ENCODE peak calls at places on chromosomes 12 and 14, in four cellular contexts. N, M, R and E are unnamed samples. For H3K9me3 and H3K36me3, the result is how much of the 10 kb centered on the place peaks cover.

GRCh38 chr12:128415036-128415560 is 148.1 kb downstream of the TMEM132C start:
- DNase-seq in R (no peak), N (no peak), M (no peak), E (no peak)

GRCh38 chr14:72699852-72700257 is 194.0 kb downstream of the DPF3 start:
- DNase-seq in N (peak), R (no peak), M (no peak), E (no peak)

GRCh38 chr14:64737391-64738305 is 33.4 kb downstream of the PLEKHG3 start:
- DNase-seq in M (no peak), N (no peak), R (no peak), E (no peak)

GRCh38 chr14:36660736-36661505 is 739 bp upstream of the PAX9 start:
- DNase-seq in M (no peak), N (no peak), R (no peak), E (no peak)

GRCh38 chr12:67650127-67650495 is 1.6 kb downstream of the DYRK2 start:
- DNase-seq in R (no peak), M (no peak), N (peak), E (no peak)

GRCh38 chr14:75401356-75401755 is 26.5 kb upstream of the JDP2 start:
- DNase-seq in M (no peak), R (no peak), N (peak), E (no peak)

GRCh38 chr12:109334887-109335286 is 12.8 kb upstream of the MYO1H start:
- DNase-seq in N (no peak), R (no peak), M (no peak), E (no peak)

GRCh38 chr14:71133296-71133695 is 226.0 kb downstream of the PCNX1 start:
- DNase-seq in M (no peak), N (no peak), R (no peak), E (no peak)

GRCh38 chr12:124754949-124755800 is 108.5 kb downstream of the SCARB1 start:
- DNase-seq in M (no peak), R (no peak), N (peak), E (no peak)

GRCh38 chr14:35766700-35767082 is 42.4 kb downstream of the RALGAPA1 start:
- DNase-seq in M (no peak), R (no peak), N (no peak), E (no peak)

GRCh38 chr12:122028601-122029560 is 7.2 kb downstream of the BCL7A start:
- DNase-seq in M (no peak), R (no peak), N (no peak), E (no peak)

GRCh38 chr12:78210894-78211302 is 380.2 kb downstream of the NAV3 start:
- DNase-seq in R (no peak), M (no peak), N (no peak), E (no peak)

GRCh38 chr12:18443768-18444437 is 182.6 kb downstream of the PIK3C2G start:
- DNase-seq in N (no peak), R (no peak), M (no peak), E (no peak)

GRCh38 chr14:94665121-94665520 is 52.9 kb downstream of the SERPINA3 start:
- DNase-seq in R (no peak), N (no peak), M (no peak), E (no peak)

GRCh38 chr14:99605299-99605961 is 1.4 kb upstream of the CCDC85C start:
- DNase-seq in N (peak), M (peak), R (no peak), E (peak)

GRCh38 chr12:40405419-40405818 is 180.6 kb downstream of the LRRK2 start:
- DNase-seq in R (no peak), M (no peak), N (no peak), E (no peak)

GRCh38 chr12:3116106-3116898 is 39.1 kb downstream of the TSPAN9 start:
- DNase-seq in M (no peak), R (no peak), N (no peak), E (no peak)

GRCh38 chr12:20350495-20350894 is 17.8 kb upstream of the PDE3A start:
- DNase-seq in M (no peak), N (no peak), R (no peak), E (no peak)

GRCh38 chr12:131587565-131587964 is 123.3 kb upstream of the SFSWAP start:
- DNase-seq in M (no peak), R (no peak), N (no peak), E (no peak)

GRCh38 chr12:106245767-106246166 is 2.1 kb downstream of the CKAP4 start:
- DNase-seq in R (no peak), N (peak), M (no peak), E (no peak)

GRCh38 chr12:68477256-68477655 is 133.4 kb upstream of the RAP1B start:
- DNase-seq in N (no peak), R (no peak), M (no peak), E (no peak)

GRCh38 chr14:77040995-77041744 is 12.7 kb upstream of the IRF2BPL start:
- DNase-seq in N (peak), M (no peak), R (no peak), E (no peak)

GRCh38 chr14:36938678-36939077 is 233.7 kb downstream of the SLC25A21 start:
- DNase-seq in R (no peak), M (no peak), N (no peak), E (no peak)

GRCh38 chr12:2999265-2999841 is 40.2 kb downstream of the TEAD4 start:
- DNase-seq in N (no peak), R (no peak), M (no peak), E (no peak)

GRCh38 chr12:106227641-106228319 is 20.0 kb downstream of the CKAP4 start:
- DNase-seq in N (no peak), R (no peak), M (peak), E (peak)

GRCh38 chr12:107328442-107329133 is 235.2 kb upstream of the CRY1 start:
- DNase-seq in M (no peak), N (no peak), R (no peak), E (no peak)

GRCh38 chr14:80213602-80214001 is 2.3 kb upstream of the DIO2 start:
- DNase-seq in R (no peak), M (no peak), N (peak), E (no peak)

GRCh38 chr14:59483360-59483759 is 848 bp downstream of the L3HYPDH start:
- DNase-seq in R (no peak), N (peak), M (no peak), E (peak)

GRCh38 chr14:95313707-95314106 is 6.0 kb downstream of the CLMN start:
- DNase-seq in M (no peak), R (peak), N (peak), E (no peak)

DNA sequence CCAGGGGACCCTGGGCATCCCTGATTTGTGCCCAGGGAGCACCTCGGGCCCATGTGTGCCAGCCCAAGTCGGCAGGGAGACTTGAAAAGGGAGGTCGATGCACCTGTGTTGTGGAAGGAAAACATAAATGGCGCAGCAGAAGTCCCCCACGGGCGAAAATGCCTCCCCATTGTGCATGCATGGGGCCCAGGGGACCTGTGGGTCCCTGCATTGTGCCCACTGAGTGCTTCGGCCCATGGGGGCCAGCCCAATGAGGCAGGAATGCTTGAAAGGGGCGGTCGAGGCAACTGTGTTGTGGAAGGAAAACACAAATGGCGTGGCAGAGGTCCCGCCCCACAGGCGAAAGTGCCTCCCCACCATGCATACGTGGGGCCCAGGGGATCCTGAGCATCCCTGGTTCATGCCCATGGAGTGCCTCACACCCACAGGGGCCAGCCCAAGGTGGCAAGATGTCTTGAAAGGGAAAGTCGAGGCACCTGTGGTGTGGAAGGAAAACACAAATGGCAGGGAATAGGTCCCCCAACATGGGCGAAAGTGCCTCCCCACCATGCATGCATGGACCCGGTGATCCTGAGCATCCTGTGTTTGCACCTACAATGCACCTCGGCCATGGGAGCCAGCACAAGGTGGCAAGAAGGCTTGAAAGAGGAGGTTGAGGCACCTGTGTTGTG is 368.0 kb downstream of the ALG10 start:
- DNase-seq in M (no peak), N (no peak), R (no peak), E (no peak)
- H3K9me3 ChIP-seq in M (under half), N (under half), R (half or more), E (under half)

DNA sequence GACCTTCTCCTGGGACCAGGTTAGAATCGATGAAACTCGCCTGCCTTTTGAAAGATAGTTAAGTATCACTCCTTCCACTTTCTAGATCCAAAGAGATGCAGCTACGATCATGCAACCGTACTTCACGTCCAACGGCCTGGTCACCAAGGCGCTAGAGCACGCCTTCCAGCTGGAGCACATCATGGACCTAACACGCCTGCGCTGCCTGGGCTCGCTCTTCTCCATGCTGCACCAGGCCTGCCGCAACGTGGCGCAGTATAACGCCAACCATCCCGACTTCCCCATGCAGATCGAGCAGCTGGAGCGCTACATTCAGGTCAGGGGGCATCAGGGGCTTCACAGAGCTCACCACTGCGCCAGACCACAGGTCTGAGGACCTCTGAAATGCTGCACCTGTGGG is 51.4 kb downstream of the DYNC1H1 start:
- DNase-seq in R (no peak), M (no peak), N (no peak), E (no peak)
- H3K36me3 ChIP-seq in R (half or more), M (half or more), N (under half), E (half or more)

GRCh38 chr12:26777236-26777635 is 55.8 kb downstream of the ITPR2 start:
- DNase-seq in M (no peak), R (no peak), N (no peak), E (no peak)
- H3K9me3 ChIP-seq in M (under half), R (under half), N (under half), E (under half)

GRCh38 chr12:57173089-57173488 is 25.7 kb upstream of the LRP1-AS start:
- DNase-seq in N (no peak), R (no peak), M (peak), E (no peak)

GRCh38 chr12:57173683-57174082 is 26.3 kb upstream of the LRP1-AS start:
- DNase-seq in R (no peak), N (no peak), M (no peak), E (no peak)

GRCh38 chr12:57169969-57170368 is 22.6 kb upstream of the LRP1-AS start:
- DNase-seq in N (no peak), M (no peak), R (no peak), E (no peak)

GRCh38 chr12:57170408-57170807 is 23.0 kb upstream of the LRP1-AS start:
- DNase-seq in R (no peak), M (no peak), N (no peak), E (no peak)

DNA sequence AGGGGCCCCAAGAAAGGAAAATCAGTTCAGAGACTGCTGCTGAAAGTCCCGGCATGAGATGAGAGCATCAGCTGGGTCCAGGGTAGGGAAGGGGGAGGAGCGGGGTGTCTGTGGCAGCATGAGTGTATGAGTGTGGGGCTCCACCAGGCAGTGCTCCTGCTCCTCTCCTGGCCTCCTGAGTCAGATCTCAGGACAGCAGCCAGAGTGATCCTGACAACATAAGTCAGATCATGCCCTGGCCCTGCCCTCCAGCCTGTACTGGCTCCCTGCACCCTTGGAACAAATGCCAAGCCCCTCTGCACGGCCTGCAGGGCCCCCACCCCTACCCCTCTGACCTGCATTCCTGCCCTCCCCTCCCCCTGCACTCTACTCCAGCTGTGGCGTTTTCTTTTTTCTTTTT is 24.2 kb upstream of the LRP1-AS start:
- DNase-seq in N (peak), R (no peak), M (no peak), E (no peak)
- H3K36me3 ChIP-seq in N (under half), R (under half), M (under half), E (under half)

GRCh38 chr14:105982664-105983063 is 456.3 kb downstream of the TMEM121 start:
- DNase-seq in M (no peak), R (no peak), N (no peak), E (no peak)

GRCh38 chr14:105987563-105987962 is 461.2 kb downstream of the TMEM121 start:
- DNase-seq in M (no peak), R (no peak), N (no peak), E (no peak)

GRCh38 chr14:105989746-105990302 is 463.4 kb downstream of the TMEM121 start:
- DNase-seq in N (no peak), M (no peak), R (no peak), E (peak)

DNA sequence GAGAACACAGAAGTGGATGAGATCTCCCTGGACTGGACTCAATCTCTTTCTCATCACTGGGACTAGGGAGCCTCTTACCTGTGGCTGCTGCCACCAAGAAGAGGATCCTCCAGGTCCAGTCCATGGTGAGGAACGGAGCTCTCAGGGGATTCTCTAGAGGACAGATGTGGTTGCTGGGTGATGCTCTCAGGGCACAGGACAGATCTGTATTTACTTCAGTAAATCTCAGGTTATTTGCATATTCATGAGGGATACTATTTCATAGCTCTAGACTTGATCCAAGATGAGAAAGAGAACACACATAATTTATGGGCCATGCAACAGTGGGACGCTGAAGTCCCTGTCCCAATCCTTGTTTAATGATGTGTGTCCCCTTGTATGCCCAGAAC is 460.5 kb downstream of the TMEM121 start:
- DNase-seq in R (no peak), M (no peak), N (no peak), E (no peak)
- H3K9me3 ChIP-seq in R (under half), M (under half), N (under half), E (under half)

GRCh38 chr12:132786192-132786591 is 24.6 kb upstream of the ANKLE2 start:
- DNase-seq in M (no peak), N (no peak), R (no peak), E (no peak)

GRCh38 chr12:132787877-132788276 is 26.2 kb upstream of the ANKLE2 start:
- DNase-seq in R (no peak), N (no peak), M (no peak), E (no peak)

GRCh38 chr12:132783917-132784531 is 22.4 kb upstream of the ANKLE2 start:
- DNase-seq in M (no peak), N (peak), R (no peak), E (no peak)

GRCh38 chr12:132781938-132782337 is 20.3 kb upstream of the ANKLE2 start:
- DNase-seq in M (no peak), R (no peak), N (no peak), E (no peak)

GRCh38 chr12:132784580-132784979 is 22.9 kb upstream of the ANKLE2 start:
- DNase-seq in N (no peak), M (no peak), R (no peak), E (no peak)
- H3K36me3 ChIP-seq in N (under half), M (half or more), R (half or more), E (half or more)